ENCODE peak calls at places on chromosomes 6 and 20, in nine cellular contexts. One of them, this sample, is unnamed.
A peak's percentile ranks its signal among the peaks of the same experiment; 100 is the strongest.

GRCh38 chr6:4941782-4942672 is 61.8 kb downstream of the RPP40 start:
- DNase-seq in DMS153: no peak
- DNase-seq in RPMI8226: peak; percentile 96
- DNase-seq in HT1080: peak; percentile 96
- DNase-seq in NCI-H1417: no peak
- DNase-seq in left cardiac atrium: peak; percentile 40
- DNase-seq in dorsolateral prefrontal cortex: no peak
- DNase-seq in choroid plexus epithelial cell: peak; percentile 97
- DNase-seq in M059J: peak; percentile 100
- DNase-seq in this sample: peak; percentile 89

GRCh38 chr20:58471835-58472164 is 43.4 kb downstream of the APCDD1L start:
- DNase-seq in DMS153: no peak
- DNase-seq in RPMI8226: no peak
- DNase-seq in HT1080: no peak
- DNase-seq in NCI-H1417: no peak
- DNase-seq in left cardiac atrium: no peak
- DNase-seq in dorsolateral prefrontal cortex: no peak
- DNase-seq in choroid plexus epithelial cell: no peak
- DNase-seq in M059J: no peak
- DNase-seq in this sample: no peak

GRCh38 chr6:42199106-42199981 is 4.6 kb upstream of the GUCA1B start:
- DNase-seq in DMS153: no peak
- DNase-seq in RPMI8226: peak; percentile 61
- DNase-seq in HT1080: peak; percentile 70
- DNase-seq in NCI-H1417: no peak
- DNase-seq in left cardiac atrium: no peak
- DNase-seq in dorsolateral prefrontal cortex: no peak
- DNase-seq in choroid plexus epithelial cell: peak; percentile 60
- DNase-seq in M059J: peak; percentile 95
- DNase-seq in this sample: peak; percentile 28

GRCh38 chr6:6006428-6007310 is at the start of gene NRN1:
- DNase-seq in DMS153: no peak
- DNase-seq in RPMI8226: no peak
- DNase-seq in HT1080: no peak
- DNase-seq in NCI-H1417: peak; percentile 34
- DNase-seq in left cardiac atrium: no peak
- DNase-seq in dorsolateral prefrontal cortex: peak; percentile 42
- DNase-seq in choroid plexus epithelial cell: no peak
- DNase-seq in M059J: peak; percentile 81
- DNase-seq in this sample: no peak

GRCh38 chr6:138044458-138044857 is 62.8 kb downstream of the PERP start:
- DNase-seq in DMS153: no peak
- DNase-seq in RPMI8226: no peak
- DNase-seq in HT1080: peak; percentile 93
- DNase-seq in NCI-H1417: no peak
- DNase-seq in left cardiac atrium: no peak
- DNase-seq in dorsolateral prefrontal cortex: no peak
- DNase-seq in choroid plexus epithelial cell: no peak
- DNase-seq in M059J: peak; percentile 65
- DNase-seq in this sample: peak; percentile 13

GRCh38 chr6:125748534-125749111 is 809 bp upstream of the HEY2 start:
- DNase-seq in DMS153: no peak
- DNase-seq in RPMI8226: no peak
- DNase-seq in HT1080: no peak
- DNase-seq in NCI-H1417: peak; percentile 78
- DNase-seq in left cardiac atrium: no peak
- DNase-seq in dorsolateral prefrontal cortex: no peak
- DNase-seq in choroid plexus epithelial cell: peak; percentile 27
- DNase-seq in M059J: peak; percentile 47
- DNase-seq in this sample: no peak

GRCh38 chr20:41058007-41058673 is 29.5 kb downstream of the TOP1 start:
- DNase-seq in DMS153: peak; percentile 51
- DNase-seq in RPMI8226: no peak
- DNase-seq in HT1080: peak; percentile 92
- DNase-seq in NCI-H1417: no peak
- DNase-seq in left cardiac atrium: peak; percentile 24
- DNase-seq in dorsolateral prefrontal cortex: no peak
- DNase-seq in choroid plexus epithelial cell: peak; percentile 75
- DNase-seq in M059J: peak; percentile 94
- DNase-seq in this sample: peak; percentile 86

GRCh38 chr6:69732640-69733039 is 64.2 kb downstream of the LMBRD1 start:
- DNase-seq in DMS153: no peak
- DNase-seq in RPMI8226: peak; percentile 20
- DNase-seq in HT1080: peak; percentile 3
- DNase-seq in NCI-H1417: peak; percentile 24
- DNase-seq in left cardiac atrium: no peak
- DNase-seq in dorsolateral prefrontal cortex: no peak
- DNase-seq in choroid plexus epithelial cell: peak; percentile 45
- DNase-seq in M059J: peak; percentile 12
- DNase-seq in this sample: no peak

GRCh38 chr6:168370310-168370991 is 50.9 kb upstream of the DACT2 start:
- DNase-seq in DMS153: peak; percentile 48
- DNase-seq in RPMI8226: peak; percentile 73
- DNase-seq in HT1080: peak; percentile 35
- DNase-seq in NCI-H1417: peak; percentile 41
- DNase-seq in left cardiac atrium: peak; percentile 74
- DNase-seq in dorsolateral prefrontal cortex: peak; percentile 46
- DNase-seq in choroid plexus epithelial cell: peak; percentile 41
- DNase-seq in M059J: peak; percentile 26
- DNase-seq in this sample: no peak

GRCh38 chr6:154516276-154516675 is 5.8 kb upstream of the CNKSR3 start:
- DNase-seq in DMS153: no peak
- DNase-seq in RPMI8226: no peak
- DNase-seq in HT1080: no peak
- DNase-seq in NCI-H1417: no peak
- DNase-seq in left cardiac atrium: no peak
- DNase-seq in dorsolateral prefrontal cortex: no peak
- DNase-seq in choroid plexus epithelial cell: no peak
- DNase-seq in M059J: no peak
- DNase-seq in this sample: no peak